ENCODE peak calls at places on chromosomes 11 and 22, in four cellular contexts. One of them, this sample, is unnamed.
A peak's percentile ranks its signal among the peaks of the same experiment; 100 is the strongest.

GRCh38 chr11:119803726-119804294 is 74.8 kb upstream of the NECTIN1 start:
- DNase-seq in left colon: no peak
- DNase-seq in dorsolateral prefrontal cortex: no peak
- DNase-seq in lower lobe of right lung: peak; percentile 34
- DNase-seq in this sample: no peak

GRCh38 chr11:17734418-17734911 is at the start of gene KCNC1:
- DNase-seq in left colon: peak; percentile 12
- DNase-seq in dorsolateral prefrontal cortex: peak; percentile 44
- DNase-seq in lower lobe of right lung: no peak
- DNase-seq in this sample: no peak

GRCh38 chr11:69295995-69296889 is 2.3 kb downstream of the MYEOV start:
- DNase-seq in left colon: peak; percentile 40
- DNase-seq in dorsolateral prefrontal cortex: no peak
- DNase-seq in lower lobe of right lung: peak; percentile 69
- DNase-seq in this sample: peak; percentile 50

GRCh38 chr22:36461665-36462474 is 19.6 kb downstream of the TXN2 start:
- DNase-seq in left colon: no peak
- DNase-seq in dorsolateral prefrontal cortex: no peak
- DNase-seq in lower lobe of right lung: peak; percentile 79
- DNase-seq in this sample: no peak

GRCh38 chr11:75031771-75032549 is 43.2 kb downstream of the NEU3 start:
- DNase-seq in left colon: peak; percentile 88
- DNase-seq in dorsolateral prefrontal cortex: peak; percentile 70
- DNase-seq in lower lobe of right lung: peak; percentile 77
- DNase-seq in this sample: peak; percentile 80

GRCh38 chr11:83674498-83674897 is 388.3 kb upstream of the CCDC90B start:
- DNase-seq in left colon: no peak
- DNase-seq in dorsolateral prefrontal cortex: no peak
- DNase-seq in lower lobe of right lung: no peak
- DNase-seq in this sample: no peak

GRCh38 chr22:49099496-49100124 is 728.1 kb downstream of the BRD1 start:
- DNase-seq in left colon: no peak
- DNase-seq in dorsolateral prefrontal cortex: no peak
- DNase-seq in lower lobe of right lung: no peak
- DNase-seq in this sample: no peak

GRCh38 chr11:44112083-44112865 is 16.8 kb downstream of the EXT2 start:
- DNase-seq in left colon: peak; percentile 13
- DNase-seq in dorsolateral prefrontal cortex: peak; percentile 56
- DNase-seq in lower lobe of right lung: no peak
- DNase-seq in this sample: no peak

GRCh38 chr11:2209370-2209801 is 37.8 kb upstream of the TH start:
- DNase-seq in left colon: peak; percentile 2
- DNase-seq in dorsolateral prefrontal cortex: no peak
- DNase-seq in lower lobe of right lung: no peak
- DNase-seq in this sample: no peak

GRCh38 chr22:39439170-39439569 is 17.6 kb upstream of the MGAT3 start:
- DNase-seq in left colon: no peak
- DNase-seq in dorsolateral prefrontal cortex: no peak
- DNase-seq in lower lobe of right lung: no peak
- DNase-seq in this sample: no peak

GRCh38 chr11:46456676-46457432 is 65.3 kb upstream of the CHRM4 start:
- DNase-seq in left colon: no peak
- DNase-seq in dorsolateral prefrontal cortex: no peak
- DNase-seq in lower lobe of right lung: no peak
- DNase-seq in this sample: no peak

GRCh38 chr11:122105009-122105828 is 10.8 kb downstream of the BLID start:
- DNase-seq in left colon: no peak
- DNase-seq in dorsolateral prefrontal cortex: peak; percentile 19
- DNase-seq in lower lobe of right lung: no peak
- DNase-seq in this sample: no peak

GRCh38 chr11:120095516-120095915 is 42.4 kb downstream of the TRIM29 start:
- DNase-seq in left colon: no peak
- DNase-seq in dorsolateral prefrontal cortex: no peak
- DNase-seq in lower lobe of right lung: no peak
- DNase-seq in this sample: no peak

GRCh38 chr22:27252282-27253049 is 549.1 kb downstream of the MN1 start:
- DNase-seq in left colon: no peak
- DNase-seq in dorsolateral prefrontal cortex: no peak
- DNase-seq in lower lobe of right lung: no peak
- DNase-seq in this sample: no peak

GRCh38 chr22:36753120-36753802 is 22.7 kb downstream of the IFT27 start:
- DNase-seq in left colon: no peak
- DNase-seq in dorsolateral prefrontal cortex: no peak
- DNase-seq in lower lobe of right lung: no peak
- DNase-seq in this sample: peak; percentile 22

GRCh38 chr22:36295247-36295646 is 42.3 kb downstream of the APOL1 start:
- DNase-seq in left colon: no peak
- DNase-seq in dorsolateral prefrontal cortex: no peak
- DNase-seq in lower lobe of right lung: peak; percentile 28
- DNase-seq in this sample: no peak

GRCh38 chr11:7673724-7674434 is 579 bp upstream of the CYB5R2 start:
- DNase-seq in left colon: peak; percentile 78
- DNase-seq in dorsolateral prefrontal cortex: no peak
- DNase-seq in lower lobe of right lung: peak; percentile 53
- DNase-seq in this sample: peak; percentile 76

GRCh38 chr11:15663778-15664218 is 549.1 kb downstream of the INSC start:
- DNase-seq in left colon: no peak
- DNase-seq in dorsolateral prefrontal cortex: no peak
- DNase-seq in lower lobe of right lung: no peak
- DNase-seq in this sample: no peak

GRCh38 chr11:113373981-113374560 is 13.5 kb upstream of the ANKK1 start:
- DNase-seq in left colon: no peak
- DNase-seq in dorsolateral prefrontal cortex: no peak
- DNase-seq in lower lobe of right lung: no peak
- DNase-seq in this sample: no peak